ENCODE peak calls at places on chromosome 9, in four cellular contexts. Z is T-helper 9 cell, H is heart right ventricle, K is HuH-7.5. B is an unnamed sample.

GRCh38 chr9:12955510-12956163 is 180.8 kb downstream of the LURAP1L start:
- DNase-seq in Z (no peak), H (no peak), K (no peak), B (no peak)

GRCh38 chr9:91301161-91301560 is 60.6 kb downstream of the AUH start:
- DNase-seq in Z (no peak), H (no peak), K (no peak), B (no peak)

GRCh38 chr9:136952876-136953770 is 1.1 kb downstream of the LCN12 start:
- DNase-seq in Z (no peak), H (peak), K (no peak), B (no peak)

GRCh38 chr9:131657031-131657377 is 82.9 kb downstream of the RAPGEF1 start:
- DNase-seq in Z (peak), H (no peak), K (no peak), B (no peak)

GRCh38 chr9:15069106-15069505 is 158.9 kb upstream of the FREM1 start:
- DNase-seq in Z (no peak), H (no peak), K (no peak), B (no peak)

GRCh38 chr9:72485821-72486605 is 35.4 kb upstream of the TMC1 start:
- DNase-seq in Z (no peak), H (no peak), K (no peak), B (peak)

GRCh38 chr9:125200216-125201047 is at the start of gene RABEPK:
- DNase-seq in Z (peak), H (peak), K (peak), B (peak)

GRCh38 chr9:132041825-132042224 is 37.8 kb downstream of the MED27 start:
- DNase-seq in Z (no peak), H (no peak), K (no peak), B (no peak)

GRCh38 chr9:125409637-125410521 is 148.3 kb downstream of the GAPVD1 start:
- DNase-seq in Z (no peak), H (no peak), K (peak), B (peak)

GRCh38 chr9:3756071-3756470 is 230.3 kb upstream of the RFX3 start:
- DNase-seq in Z (no peak), H (no peak), K (no peak), B (no peak)

GRCh38 chr9:33375841-33376321 is 26.5 kb downstream of the AQP7 start:
- DNase-seq in Z (no peak), H (no peak), K (no peak), B (no peak)

GRCh38 chr9:96618209-96619108 is 1.2 kb downstream of the CDC14B start:
- DNase-seq in Z (no peak), H (peak), K (peak), B (no peak)

GRCh38 chr9:92607773-92608172 is 62.2 kb downstream of the IPPK start:
- DNase-seq in Z (no peak), H (no peak), K (no peak), B (no peak)

GRCh38 chr9:110095776-110096175 is 112.2 kb downstream of the C9orf152 start:
- DNase-seq in Z (no peak), H (no peak), K (no peak), B (no peak)

B was measured in SK-MEL-5.